ENCODE peak calls at places on chromosome 12, in six cellular contexts. Q is psoas muscle; R is stimulated activated naive CD4-positive, alpha-beta T cell; U is central memory CD8-positive, alpha-beta T cell; X is uterus; Z is fibroblast of the conjunctiva. N is an unnamed sample.

GRCh38 chr12:117486840-117487659 is 125.6 kb upstream of the NOS1 start:
- DNase-seq in Q (peak), R (no peak), U (no peak), X (no peak), Z (no peak), N (no peak)

GRCh38 chr12:132409495-132410295 is 80.3 kb upstream of the FBRSL1 start:
- DNase-seq in Q (no peak), R (no peak), U (no peak), X (no peak), Z (no peak), N (no peak)

GRCh38 chr12:54431911-54432814 is 13.1 kb upstream of the ITGA5 start:
- DNase-seq in Q (peak), R (no peak), U (no peak), X (peak), Z (no peak), N (peak)

GRCh38 chr12:101733166-101733565 is 6.1 kb downstream of the SYCP3 start:
- DNase-seq in Q (no peak), R (no peak), U (no peak), X (no peak), Z (no peak), N (no peak)

GRCh38 chr12:132638541-132639408 is 20.2 kb downstream of the P2RX2 start:
- DNase-seq in Q (peak), R (no peak), U (no peak), X (peak), Z (peak), N (no peak)

GRCh38 chr12:23895792-23896218 is 53.7 kb downstream of the SOX5 start:
- DNase-seq in Q (no peak), R (no peak), U (no peak), X (no peak), Z (no peak), N (no peak)

GRCh38 chr12:79555006-79555925 is 135.5 kb downstream of the PAWR start:
- DNase-seq in Q (no peak), R (no peak), U (no peak), X (no peak), Z (peak), N (no peak)

GRCh38 chr12:118160536-118160935 is 24.6 kb downstream of the PEBP1 start:
- DNase-seq in Q (no peak), R (no peak), U (no peak), X (no peak), Z (no peak), N (no peak)

GRCh38 chr12:109716512-109717389 is 3.1 kb downstream of the FAM222A start:
- DNase-seq in Q (peak), R (no peak), U (no peak), X (no peak), Z (no peak), N (peak)

GRCh38 chr12:569803-570236 is 93.4 kb downstream of the NINJ2 start:
- DNase-seq in Q (peak), R (peak), U (peak), X (peak), Z (peak), N (peak)

GRCh38 chr12:43921666-43922337 is 85.9 kb downstream of the TMEM117 start:
- DNase-seq in Q (no peak), R (no peak), U (no peak), X (no peak), Z (no peak), N (no peak)

GRCh38 chr12:46219892-46220655 is 48.8 kb downstream of the SLC38A1 start:
- DNase-seq in Q (no peak), R (peak), U (peak), X (no peak), Z (peak), N (no peak)

GRCh38 chr12:108234155-108234554 is 105.0 kb downstream of the CMKLR1 start:
- DNase-seq in Q (peak), R (no peak), U (no peak), X (peak), Z (no peak), N (no peak)

GRCh38 chr12:32583535-32583934 is 95.6 kb upstream of the DNM1L start:
- DNase-seq in Q (no peak), R (no peak), U (no peak), X (no peak), Z (no peak), N (no peak)

GRCh38 chr12:131008461-131009270 is 55.0 kb downstream of the ADGRD1 start:
- DNase-seq in Q (no peak), R (no peak), U (no peak), X (no peak), Z (no peak), N (no peak)

GRCh38 chr12:107091381-107091780 is 2.0 kb downstream of the CRY1 start:
- DNase-seq in Q (no peak), R (no peak), U (no peak), X (peak), Z (no peak), N (no peak)

GRCh38 chr12:108615918-108616317 is 17.8 kb downstream of the SELPLG start:
- DNase-seq in Q (no peak), R (no peak), U (no peak), X (no peak), Z (no peak), N (no peak)

GRCh38 chr12:126558810-126559209 is 1493.6 kb downstream of the AACS start:
- DNase-seq in Q (no peak), R (no peak), U (no peak), X (no peak), Z (no peak), N (no peak)

GRCh38 chr12:29901585-29901984 is 117.8 kb upstream of the TMTC1 start:
- DNase-seq in Q (no peak), R (no peak), U (no peak), X (no peak), Z (no peak), N (no peak)

GRCh38 chr12:41034686-41035085 is 153.4 kb upstream of the PDZRN4 start:
- DNase-seq in Q (no peak), R (no peak), U (no peak), X (no peak), Z (no peak), N (peak)

GRCh38 chr12:45292486-45293195 is 76.7 kb downstream of the ANO6 start:
- DNase-seq in Q (peak), R (no peak), U (no peak), X (peak), Z (no peak), N (no peak)

GRCh38 chr12:6333029-6333428 is 8.8 kb downstream of the TNFRSF1A start:
- DNase-seq in Q (no peak), R (no peak), U (no peak), X (no peak), Z (no peak), N (no peak)

GRCh38 chr12:30942936-30943335 is 16.4 kb downstream of the TSPAN11 start:
- DNase-seq in Q (no peak), R (no peak), U (no peak), X (no peak), Z (no peak), N (peak)

GRCh38 chr12:9047105-9047504 is 57.8 kb downstream of the KLRG1 start:
- DNase-seq in Q (no peak), R (no peak), U (no peak), X (no peak), Z (no peak), N (no peak)

GRCh38 chr12:12194206-12194605 is 72.6 kb downstream of the LRP6 start:
- DNase-seq in Q (no peak), R (no peak), U (no peak), X (no peak), Z (no peak), N (no peak)

GRCh38 chr12:124821252-124822200 is 42.1 kb downstream of the SCARB1 start:
- DNase-seq in Q (no peak), R (no peak), U (no peak), X (no peak), Z (no peak), N (no peak)

GRCh38 chr12:65670775-65671174 is 153.5 kb upstream of the HMGA2 start:
- DNase-seq in Q (no peak), R (no peak), U (no peak), X (no peak), Z (no peak), N (no peak)

GRCh38 chr12:109666068-109666467 is 47.6 kb upstream of the FAM222A start:
- DNase-seq in Q (no peak), R (no peak), U (no peak), X (no peak), Z (no peak), N (no peak)

GRCh38 chr12:27865421-27865820 is 85.4 kb upstream of the MANSC4 start:
- DNase-seq in Q (no peak), R (no peak), U (no peak), X (no peak), Z (peak), N (no peak)

GRCh38 chr12:93857917-93858513 is 180.8 kb downstream of the CRADD start:
- DNase-seq in Q (no peak), R (no peak), U (no peak), X (peak), Z (no peak), N (no peak)

GRCh38 chr12:46661161-46661845 is 164.5 kb downstream of the SLC38A4 start:
- DNase-seq in Q (no peak), R (no peak), U (no peak), X (peak), Z (peak), N (no peak)

GRCh38 chr12:43551971-43552559 is at the start of gene ADAMTS20:
- DNase-seq in Q (no peak), R (no peak), U (no peak), X (no peak), Z (no peak), N (no peak)

GRCh38 chr12:92674500-92674899 is 28.3 kb upstream of the PLEKHG7 start:
- DNase-seq in Q (no peak), R (no peak), U (no peak), X (no peak), Z (no peak), N (no peak)

GRCh38 chr12:28313631-28314030 is 123.4 kb downstream of the CCDC91 start:
- DNase-seq in Q (no peak), R (no peak), U (no peak), X (no peak), Z (no peak), N (no peak)

GRCh38 chr12:31965090-31965489 is 5.9 kb downstream of the RESF1 start:
- DNase-seq in Q (no peak), R (no peak), U (peak), X (no peak), Z (no peak), N (no peak)

GRCh38 chr12:121295123-121295745 is 1.3 kb downstream of the CAMKK2 start:
- DNase-seq in Q (no peak), R (no peak), U (no peak), X (no peak), Z (no peak), N (peak)

GRCh38 chr12:26327975-26328635 is 132.7 kb downstream of the SSPN start:
- DNase-seq in Q (no peak), R (no peak), U (no peak), X (no peak), Z (no peak), N (no peak)

GRCh38 chr12:115259968-115260806 is 576.2 kb upstream of the TBX3 start:
- DNase-seq in Q (no peak), R (no peak), U (no peak), X (no peak), Z (no peak), N (no peak)

N was measured in lower leg skin.